ENCODE peak calls at places on chromosome 15, in four cellular contexts. G is adrenal gland, Z is A549, O is HCT116. S is an unnamed sample.

GRCh38 chr15:96325579-96326331 is 4.7 kb upstream of the NR2F2 start:
- DNase-seq in O (no peak), G (no peak), Z (no peak), S (no peak)

GRCh38 chr15:78506971-78507830 is at the start of gene HYKK:
- DNase-seq in O (peak; percentile 94), Z (peak; percentile 99), G (peak; percentile 95), S (peak; percentile 96)

GRCh38 chr15:90560229-90560771 is 30.6 kb downstream of the CRTC3 start:
- DNase-seq in Z (no peak), O (no peak), G (peak; percentile 84), S (peak; percentile 80)

GRCh38 chr15:84888639-84889038 is 4.2 kb downstream of the SLC28A1 start:
- DNase-seq in Z (no peak), O (no peak), G (no peak), S (no peak)

GRCh38 chr15:90818251-90819210 is 49.9 kb upstream of the FURIN start:
- DNase-seq in G (no peak), O (no peak), Z (no peak), S (peak; percentile 78)

GRCh38 chr15:80202641-80203360 is 49.2 kb downstream of the CTXND1 start:
- DNase-seq in O (peak; percentile 4), G (no peak), Z (no peak), S (no peak)

GRCh38 chr15:88617031-88617722 is 4.0 kb upstream of the AEN start:
- DNase-seq in Z (no peak), O (no peak), G (no peak), S (no peak)

GRCh38 chr15:100318880-100319279 is 22.9 kb downstream of the ADAMTS17 start:
- DNase-seq in Z (no peak), O (no peak), G (no peak), S (no peak)

GRCh38 chr15:82647045-82647834 is at the start of gene CPEB1:
- DNase-seq in O (no peak), Z (peak; percentile 66), G (peak; percentile 70), S (peak; percentile 39)

GRCh38 chr15:39131605-39132004 is 449.3 kb upstream of the THBS1 start:
- DNase-seq in G (no peak), Z (no peak), O (no peak), S (no peak)

GRCh38 chr15:101121511-101122090 is 130.2 kb downstream of the CHSY1 start:
- DNase-seq in O (no peak), Z (no peak), G (peak; percentile 85), S (peak; percentile 88)

GRCh38 chr15:38474155-38474757 is 20.3 kb downstream of the FAM98B start:
- DNase-seq in G (peak; percentile 16), O (peak; percentile 29), Z (peak; percentile 16), S (peak; percentile 31)

GRCh38 chr15:57873564-57874209 is 167.2 kb downstream of the POLR2M start:
- DNase-seq in G (no peak), Z (no peak), O (no peak), S (no peak)

GRCh38 chr15:47661661-47662180 is 55.6 kb upstream of the SEMA6D start:
- DNase-seq in G (no peak), Z (no peak), O (no peak), S (no peak)

GRCh38 chr15:27054426-27054825 is 83.4 kb downstream of the GABRG3 start:
- DNase-seq in O (no peak), Z (no peak), G (no peak), S (no peak)

GRCh38 chr15:84947947-84948830 is 33.5 kb upstream of the PDE8A start:
- DNase-seq in O (no peak), G (peak; percentile 87), Z (no peak), S (no peak)

GRCh38 chr15:74179101-74179841 is 5.8 kb downstream of the ISLR start:
- DNase-seq in Z (no peak), O (no peak), G (peak; percentile 94), S (peak; percentile 37)

GRCh38 chr15:82129769-82130168 is 84.0 kb upstream of the MEX3B start:
- DNase-seq in Z (no peak), O (no peak), G (no peak), S (peak; percentile 26)

GRCh38 chr15:90412356-90413194 is 24.5 kb downstream of the IQGAP1 start:
- DNase-seq in O (peak; percentile 84), Z (no peak), G (no peak), S (no peak)

GRCh38 chr15:74808840-74809229 is 3.8 kb upstream of the LMAN1L start:
- DNase-seq in Z (no peak), G (no peak), O (no peak), S (no peak)

GRCh38 chr15:101031203-101031602 is 112.0 kb downstream of the LRRK1 start:
- DNase-seq in Z (no peak), O (no peak), G (no peak), S (peak; percentile 15)

GRCh38 chr15:95944193-95944592 is 386.3 kb upstream of the NR2F2 start:
- DNase-seq in O (no peak), G (no peak), Z (no peak), S (no peak)

GRCh38 chr15:101014921-101015841 is 96.0 kb downstream of the LRRK1 start:
- DNase-seq in O (peak; percentile 32), Z (peak; percentile 92), G (peak; percentile 76), S (peak; percentile 84)

GRCh38 chr15:29057856-29058255 is 172.1 kb downstream of the APBA2 start:
- DNase-seq in Z (no peak), O (no peak), G (no peak), S (no peak)

GRCh38 chr15:81302605-81303204 is 21.2 kb downstream of the STARD5 start:
- DNase-seq in Z (no peak), O (no peak), G (no peak), S (no peak)

GRCh38 chr15:66770518-66771350 is 68.7 kb downstream of the SMAD6 start:
- DNase-seq in Z (no peak), O (no peak), G (no peak), S (no peak)

GRCh38 chr15:98941595-98942255 is 65.9 kb downstream of the PGPEP1L start:
- DNase-seq in G (no peak), Z (no peak), O (no peak), S (no peak)

GRCh38 chr15:66040211-66040892 is 171.1 kb downstream of the RAB11A start:
- DNase-seq in O (no peak), G (no peak), Z (no peak), S (no peak)

GRCh38 chr15:38130739-38131498 is 121.7 kb upstream of the SPRED1 start:
- DNase-seq in O (no peak), G (peak; percentile 83), Z (no peak), S (no peak)

GRCh38 chr15:22878103-22878502 is 39.6 kb downstream of the NIPA2 start:
- DNase-seq in G (peak; percentile 31), O (no peak), Z (no peak), S (no peak)

GRCh38 chr15:100681335-100681746 is 79.0 kb downstream of the ASB7 start:
- DNase-seq in O (no peak), Z (no peak), G (no peak), S (no peak)

GRCh38 chr15:76868740-76869139 is 36.4 kb downstream of the SCAPER start:
- DNase-seq in G (no peak), O (no peak), Z (no peak), S (no peak)

GRCh38 chr15:76863693-76864092 is 41.4 kb downstream of the SCAPER start:
- DNase-seq in G (no peak), O (no peak), Z (no peak), S (no peak)

GRCh38 chr15:76865548-76865991 is 39.6 kb downstream of the SCAPER start:
- DNase-seq in G (no peak), Z (no peak), O (no peak), S (no peak)

GRCh38 chr15:76866008-76866407 is 39.1 kb downstream of the SCAPER start:
- DNase-seq in G (no peak), Z (no peak), O (no peak), S (no peak)

GRCh38 chr15:76866716-76867321 is 38.3 kb downstream of the SCAPER start:
- DNase-seq in Z (peak; percentile 18), G (no peak), O (peak; percentile 16), S (peak; percentile 20)
- TF ChIP-seq CTCF in Z (peak; percentile 87), G (peak; percentile 46), O (peak; percentile 37), S (peak; percentile 61)

GRCh38 chr15:62931650-62932049 is 110.9 kb upstream of the TPM1 start:
- DNase-seq in O (no peak), Z (no peak), G (no peak), S (no peak)

GRCh38 chr15:62925875-62926274 is 116.7 kb upstream of the TPM1 start:
- DNase-seq in O (no peak), Z (no peak), G (no peak), S (no peak)

GRCh38 chr15:62928996-62929350 is 113.6 kb upstream of the TPM1 start:
- DNase-seq in G (no peak), O (peak; percentile 10), Z (peak; percentile 55), S (peak; percentile 58)

GRCh38 chr15:62927196-62927595 is 115.4 kb upstream of the TPM1 start:
- DNase-seq in Z (no peak), G (no peak), O (no peak), S (no peak)

DNA sequence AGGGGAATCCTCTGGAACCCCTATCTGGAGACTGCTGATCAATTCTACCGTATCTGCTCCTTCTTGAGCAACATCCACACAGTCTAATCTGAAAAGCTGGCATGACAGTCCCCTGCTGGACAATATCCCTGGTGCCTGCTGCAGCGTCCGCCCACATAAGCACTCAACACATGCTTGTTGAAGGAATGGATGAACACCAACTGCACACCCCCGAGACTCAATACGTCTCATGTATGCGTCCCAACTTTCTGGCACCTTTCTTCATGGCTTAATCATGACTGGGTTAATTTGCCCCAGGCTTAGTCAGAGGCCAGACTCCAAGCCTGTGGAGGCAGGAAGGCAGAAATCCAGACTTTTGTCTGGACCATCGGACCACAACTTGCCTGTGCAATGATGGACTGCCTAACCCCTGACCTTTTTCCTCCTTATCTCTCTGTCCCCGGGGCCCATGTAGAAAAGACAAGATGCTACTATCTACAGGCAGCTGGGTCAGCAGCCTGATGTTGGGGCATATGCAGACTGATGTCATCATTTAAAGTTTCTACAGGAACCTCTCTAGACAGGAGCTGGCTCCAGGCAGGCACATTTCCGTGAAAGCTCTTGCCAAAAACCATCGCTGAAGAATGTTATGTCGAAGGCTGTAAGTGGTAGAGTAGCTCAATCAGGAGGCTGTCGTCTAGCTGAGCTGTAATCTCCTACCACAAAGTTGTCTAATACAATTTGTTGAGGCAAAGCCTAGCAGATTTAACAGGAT is 114.1 kb upstream of the TPM1 start:
- DNase-seq in Z (peak; percentile 76), G (peak; percentile 47), O (no peak), S (peak; percentile 86)
- TF ChIP-seq CTCF in Z (peak; percentile 49), G (no peak), O (peak; percentile 28), S (peak; percentile 80)

GRCh38 chr15:71469393-71469792 is 341.0 kb upstream of the NR2E3 start:
- DNase-seq in Z (no peak), G (no peak), O (no peak), S (peak; percentile 21)
- TF ChIP-seq CTCF in Z (no peak), G (no peak), O (no peak), S (peak; percentile 35)

DNA sequence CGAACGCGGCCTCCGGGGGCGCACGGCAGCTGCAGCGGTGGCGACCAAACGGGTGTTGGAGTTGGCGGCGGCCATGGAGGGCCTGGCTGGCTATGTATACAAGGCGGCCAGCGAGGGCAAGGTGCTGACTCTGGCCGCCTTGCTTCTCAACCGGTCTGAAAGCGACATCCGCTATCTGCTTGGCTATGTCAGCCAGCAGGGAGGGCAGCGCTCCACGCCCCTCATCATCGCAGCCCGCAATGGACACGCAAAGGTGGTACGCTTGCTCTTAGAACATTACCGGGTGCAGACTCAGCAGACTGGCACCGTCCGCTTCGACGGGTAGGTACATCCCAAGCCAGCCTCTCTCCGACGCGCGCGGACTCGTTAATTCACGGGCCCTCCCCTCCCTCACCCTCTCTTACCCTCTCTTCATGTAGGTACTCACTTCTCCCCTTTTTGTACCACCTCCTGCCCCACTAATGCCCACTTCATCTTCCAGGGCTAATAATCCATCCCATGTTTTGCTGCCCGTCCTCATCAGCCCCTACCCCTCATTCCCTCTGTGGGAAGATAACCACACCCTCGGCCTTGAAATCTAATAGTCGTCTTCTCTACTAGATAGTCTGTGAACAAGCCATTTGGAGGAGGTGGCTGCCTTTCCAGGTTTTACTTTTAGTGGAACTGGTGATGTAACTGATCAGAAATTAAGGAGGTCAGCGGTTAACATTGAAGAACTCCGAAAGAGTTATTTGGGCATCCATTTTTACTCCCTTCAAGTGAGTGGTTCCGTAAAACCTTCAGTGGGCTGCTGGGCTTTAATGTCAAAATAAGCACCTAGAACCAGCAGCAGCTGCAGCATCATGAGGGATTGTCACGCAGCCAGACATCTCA is 1.0 kb downstream of the FEM1B start:
- DNase-seq in G (peak; percentile 74), Z (peak; percentile 56), O (no peak), S (peak; percentile 82)
- TF ChIP-seq CTCF in G (peak; percentile 5), Z (no peak), O (peak; percentile 20), S (peak; percentile 19)

S was measured in BE2C.